ENCODE peak calls at places on chromosome 20, in six cellular contexts. R is H54, Z is GM12891, W is stomach, J is erythroblast, U is heart left ventricle. H is an unnamed sample.

GRCh38 chr20:64090165-64090564 is 6.0 kb upstream of the LKAAEAR1 start:
- DNase-seq in R (no peak), Z (no peak), W (no peak), J (no peak), U (no peak), H (no peak)

GRCh38 chr20:60236613-60237012 is 278.4 kb downstream of the CDH26 start:
- DNase-seq in R (no peak), Z (no peak), W (no peak), J (no peak), U (no peak), H (no peak)

GRCh38 chr20:25022680-25023079 is 30.1 kb upstream of the APMAP start:
- DNase-seq in R (no peak), Z (no peak), W (peak; percentile 92), J (peak; percentile 18), U (no peak), H (peak; percentile 78)

GRCh38 chr20:59571591-59572314 is 32.6 kb upstream of the PHACTR3 start:
- DNase-seq in R (peak; percentile 75), Z (peak; percentile 74), W (peak; percentile 55), J (peak; percentile 45), U (peak; percentile 76), H (peak; percentile 55)

GRCh38 chr20:9886227-9886626 is 47.4 kb upstream of the PAK5 start:
- DNase-seq in R (no peak), Z (no peak), W (no peak), J (no peak), U (no peak), H (no peak)

GRCh38 chr20:8079976-8080375 is 52.1 kb upstream of the PLCB1 start:
- DNase-seq in R (no peak), Z (no peak), W (no peak), J (no peak), U (no peak), H (no peak)

GRCh38 chr20:61436674-61437279 is 184.7 kb downstream of the CDH4 start:
- DNase-seq in R (peak; percentile 89), Z (no peak), W (no peak), J (no peak), U (no peak), H (no peak)

GRCh38 chr20:14783766-14784165 is 446.4 kb upstream of the FLRT3 start:
- DNase-seq in R (no peak), Z (no peak), W (no peak), J (no peak), U (no peak), H (no peak)

GRCh38 chr20:56689318-56689717 is 60.2 kb downstream of the TFAP2C start:
- DNase-seq in R (peak; percentile 87), Z (no peak), W (no peak), J (no peak), U (no peak), H (no peak)

GRCh38 chr20:63791497-63792156 is 39.4 kb downstream of the ZBTB46 start:
- DNase-seq in R (no peak), Z (no peak), W (no peak), J (no peak), U (no peak), H (no peak)

GRCh38 chr20:3045816-3046676 is at the start of gene MRPS26:
- DNase-seq in R (peak; percentile 94), Z (peak; percentile 96), W (peak; percentile 91), J (peak; percentile 85), U (peak; percentile 95), H (peak; percentile 96)
- TF ChIP-seq POLR2A in R (peak; percentile 64), Z (no peak), W (no peak), J (peak; percentile 48), U (no peak), H (peak; percentile 83)

GRCh38 chr20:15938847-15939246 is 634.4 kb downstream of the KIF16B start:
- DNase-seq in R (no peak), Z (no peak), W (no peak), J (no peak), U (no peak), H (no peak)
- TF ChIP-seq POLR2A in R (no peak), Z (no peak), W (no peak), J (no peak), U (no peak), H (no peak)

GRCh38 chr20:49982072-49982345 is 771 bp upstream of the SNAI1 start:
- DNase-seq in R (no peak), Z (no peak), W (no peak), J (no peak), U (no peak), H (peak; percentile 31)
- TF ChIP-seq POLR2A in R (no peak), Z (no peak), W (no peak), J (no peak), U (no peak), H (no peak)

DNA sequence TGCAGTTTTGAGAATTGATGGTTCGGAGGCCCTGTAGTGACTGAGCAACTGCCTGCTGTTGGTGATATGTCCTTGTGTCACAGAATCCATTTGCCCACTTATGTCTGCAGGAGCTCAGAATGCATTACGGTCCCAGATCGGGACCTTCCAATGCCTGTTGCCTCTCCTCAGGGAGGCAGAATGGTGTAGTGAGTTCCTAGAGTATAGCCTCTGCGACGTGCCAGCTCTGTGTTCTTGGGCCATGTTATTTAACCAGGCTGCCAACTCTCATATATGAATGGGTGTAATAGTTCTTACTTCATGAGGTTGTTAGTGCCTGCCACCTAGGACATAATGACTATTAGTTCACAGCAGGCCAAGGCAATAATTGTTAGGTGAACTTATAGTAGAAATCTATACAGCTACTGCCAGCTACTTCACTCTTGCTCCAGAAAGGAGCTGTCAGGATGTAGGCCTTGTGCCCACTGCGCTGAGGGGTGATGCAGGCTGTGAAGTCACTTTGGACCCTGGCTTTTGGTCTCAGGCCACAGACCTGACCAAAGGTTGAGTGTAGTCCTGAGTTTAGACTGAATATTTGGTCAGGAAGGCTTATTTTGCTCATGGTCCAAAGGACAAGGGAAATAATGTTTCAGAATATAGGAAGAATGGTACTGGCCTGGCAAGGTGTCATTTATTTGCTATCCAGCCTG is 82.1 kb downstream of the ASXL1 start:
- DNase-seq in R (no peak), Z (no peak), W (peak; percentile 20), J (no peak), U (no peak), H (no peak)
- TF ChIP-seq POLR2A in R (no peak), Z (no peak), W (no peak), J (no peak), U (no peak), H (no peak)

GRCh38 chr20:44594730-44595129 is 12.4 kb downstream of the PKIG start:
- DNase-seq in R (peak; percentile 51), Z (no peak), W (no peak), J (peak; percentile 73), U (no peak), H (no peak)
- TF ChIP-seq POLR2A in R (no peak), Z (no peak), W (no peak), J (no peak), U (no peak), H (no peak)

GRCh38 chr20:62644802-62645496 is 2.6 kb downstream of the SLCO4A1 start:
- DNase-seq in R (no peak), Z (no peak), W (peak; percentile 84), J (no peak), U (no peak), H (no peak)
- TF ChIP-seq POLR2A in R (no peak), Z (no peak), W (no peak), J (no peak), U (no peak), H (no peak)

H was measured in right lobe of liver.